ENCODE peak calls at places on chromosomes 5 and 9, in eight cellular contexts. S, C, J, U, Q, I, D and T are unnamed samples.

GRCh38 chr9:34493972-34494535 is 28.7 kb downstream of the ENHO start:
- DNase-seq in S (peak; percentile 68), C (peak; percentile 42), J (no peak), U (peak; percentile 45), Q (peak; percentile 70), I (peak; percentile 19), D (no peak), T (no peak)

GRCh38 chr9:128066713-128067621 is at the start of gene NAIF1:
- DNase-seq in S (peak; percentile 98), C (peak; percentile 100), J (peak; percentile 87), U (peak; percentile 96), Q (peak; percentile 99), I (peak; percentile 99), D (peak; percentile 99), T (peak; percentile 97)

GRCh38 chr9:116323571-116323970 is 170.0 kb downstream of the PAPPA start:
- DNase-seq in S (no peak), C (no peak), J (no peak), U (no peak), Q (no peak), I (no peak), D (no peak), T (no peak)

GRCh38 chr5:104128348-104128747 is 565.8 kb upstream of the NUDT12 start:
- DNase-seq in S (no peak), C (no peak), J (no peak), U (no peak), Q (no peak), I (no peak), D (no peak), T (no peak)

GRCh38 chr5:167652690-167653089 is 638.8 kb upstream of the WWC1 start:
- DNase-seq in S (no peak), C (peak; percentile 74), J (no peak), U (no peak), Q (no peak), I (no peak), D (no peak), T (no peak)

GRCh38 chr9:81666123-81666522 is 23.2 kb downstream of the TLE1 start:
- DNase-seq in S (no peak), C (peak; percentile 53), J (no peak), U (no peak), Q (no peak), I (peak; percentile 89), D (no peak), T (no peak)

GRCh38 chr9:30575691-30576090 is 1808.8 kb upstream of the ACO1 start:
- DNase-seq in S (no peak), C (no peak), J (no peak), U (no peak), Q (peak; percentile 26), I (no peak), D (no peak), T (no peak)

GRCh38 chr9:14868418-14868771 is 41.8 kb downstream of the FREM1 start:
- DNase-seq in S (no peak), C (no peak), J (no peak), U (no peak), Q (no peak), I (no peak), D (no peak), T (no peak)

GRCh38 chr9:108599571-108599970 is 256.2 kb downstream of the ACTL7B start:
- DNase-seq in S (no peak), C (no peak), J (no peak), U (no peak), Q (no peak), I (no peak), D (no peak), T (no peak)

GRCh38 chr5:669111-669841 is 23.9 kb downstream of the TPPP start:
- DNase-seq in S (peak; percentile 46), C (peak; percentile 52), J (peak; percentile 45), U (no peak), Q (peak; percentile 73), I (no peak), D (no peak), T (no peak)

GRCh38 chr5:127963931-127964330 is 119.6 kb upstream of the SLC12A2 start:
- DNase-seq in S (no peak), C (no peak), J (no peak), U (no peak), Q (no peak), I (no peak), D (no peak), T (no peak)

GRCh38 chr5:123790226-123790625 is 278.2 kb downstream of the CSNK1G3 start:
- DNase-seq in S (no peak), C (no peak), J (no peak), U (no peak), Q (no peak), I (no peak), D (no peak), T (no peak)

GRCh38 chr5:55173696-55174101 is 722 bp upstream of the CDC20B start:
- DNase-seq in S (no peak), C (no peak), J (no peak), U (no peak), Q (peak; percentile 27), I (no peak), D (no peak), T (no peak)

GRCh38 chr5:73564018-73564417 is 1.4 kb downstream of the ANKRA2 start:
- DNase-seq in S (no peak), C (no peak), J (no peak), U (no peak), Q (no peak), I (no peak), D (no peak), T (no peak)

GRCh38 chr5:73823508-73823925 is 197.5 kb downstream of the ARHGEF28 start:
- DNase-seq in S (no peak), C (peak; percentile 86), J (no peak), U (no peak), Q (no peak), I (peak; percentile 57), D (no peak), T (no peak)

GRCh38 chr9:133935328-133936040 is 56.6 kb downstream of the VAV2 start:
- DNase-seq in S (peak; percentile 79), C (peak; percentile 93), J (no peak), U (peak; percentile 78), Q (no peak), I (no peak), D (no peak), T (no peak)

GRCh38 chr5:137734962-137735530 is 843 bp downstream of the KLHL3 start:
- DNase-seq in S (peak; percentile 51), C (peak; percentile 58), J (no peak), U (peak; percentile 32), Q (peak; percentile 58), I (peak; percentile 69), D (peak; percentile 11), T (no peak)

GRCh38 chr5:95713960-95714710 is 17.0 kb upstream of the RHOBTB3 start:
- DNase-seq in S (no peak), C (no peak), J (no peak), U (no peak), Q (no peak), I (no peak), D (no peak), T (no peak)

GRCh38 chr9:104494808-104495207 is 9.3 kb upstream of the OR13F1 start:
- DNase-seq in S (no peak), C (no peak), J (no peak), U (no peak), Q (no peak), I (no peak), D (peak; percentile 13), T (no peak)

GRCh38 chr5:151153300-151153699 is 4.3 kb downstream of the ANXA6 start:
- DNase-seq in S (no peak), C (no peak), J (no peak), U (no peak), Q (no peak), I (no peak), D (no peak), T (no peak)
- H3K4me1 ChIP-seq in S (peaks cover 3% of the 10 kb centered on the region), C (peaks cover 40% of the 10 kb centered on the region), J (peaks cover 73% of the 10 kb centered on the region), U (peaks cover 95% of the 10 kb centered on the region), Q (no peaks in the 10 kb centered on the region), I (peaks cover 16% of the 10 kb centered on the region), D (peaks cover 19% of the 10 kb centered on the region), T (peaks cover 95% of the 10 kb centered on the region)

DNA sequence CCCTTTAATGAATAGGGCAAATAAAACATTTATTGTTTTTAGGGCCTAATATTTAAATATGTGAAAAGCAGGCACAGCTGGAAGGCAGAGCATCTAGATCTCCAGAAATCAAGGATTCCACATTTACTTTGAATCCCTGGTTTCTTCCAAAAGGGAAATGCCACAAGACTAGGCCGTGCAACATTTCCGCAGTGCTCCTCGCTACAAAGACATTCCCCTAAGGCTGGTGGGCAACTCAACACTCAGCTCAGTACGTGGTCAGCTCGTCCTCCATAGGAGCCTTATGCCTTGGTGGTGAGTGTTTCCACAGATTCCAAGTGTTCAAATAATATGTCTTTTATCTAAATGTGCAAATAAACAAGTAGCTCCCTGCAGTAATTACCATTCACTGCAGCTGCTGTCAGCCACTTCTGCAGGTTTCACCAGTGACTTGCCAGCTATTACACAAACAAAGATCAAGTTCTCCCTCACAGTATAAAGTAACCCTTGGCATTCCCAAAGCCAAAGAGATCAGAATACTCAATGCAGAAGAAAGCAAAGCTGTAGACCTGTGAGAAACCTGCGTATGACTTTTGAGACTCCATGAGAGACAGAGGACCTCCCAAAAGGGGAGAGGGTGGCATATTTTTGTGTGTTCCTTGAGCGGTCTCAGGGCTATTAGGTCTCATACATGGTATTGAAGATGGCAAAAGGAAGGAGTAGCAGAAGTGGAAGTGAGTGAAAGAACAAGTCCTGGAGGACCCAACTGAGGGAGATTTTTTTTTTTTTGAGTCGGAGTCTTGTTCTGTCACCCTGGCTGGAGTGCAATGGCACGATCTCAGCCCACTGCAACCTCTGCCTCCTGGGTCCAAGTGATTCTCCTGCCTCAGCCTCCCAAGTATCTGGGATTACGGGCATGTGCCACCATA is 38.0 kb upstream of the TENT2 start:
- DNase-seq in S (no peak), C (no peak), J (no peak), U (no peak), Q (no peak), I (no peak), D (no peak), T (no peak)
- H3K4me1 ChIP-seq in S (peaks cover 1% of the 10 kb centered on the region), C (no peaks in the 10 kb centered on the region), J (no peaks in the 10 kb centered on the region), U (no peaks in the 10 kb centered on the region), Q (no peaks in the 10 kb centered on the region), I (no peaks in the 10 kb centered on the region), D (no peaks in the 10 kb centered on the region), T (no peaks in the 10 kb centered on the region)

GRCh38 chr9:137034709-137035506 is 3.0 kb upstream of the FUT7 start:
- DNase-seq in S (peak; percentile 89), C (peak; percentile 69), J (peak; percentile 80), U (peak; percentile 77), Q (peak; percentile 91), I (peak; percentile 68), D (peak; percentile 85), T (peak; percentile 95)
- H3K4me1 ChIP-seq in S (no peaks in the 10 kb centered on the region), C (no peaks in the 10 kb centered on the region), J (peaks cover 38% of the 10 kb centered on the region), U (peaks cover 16% of the 10 kb centered on the region), Q (no peaks in the 10 kb centered on the region), I (peaks cover 17% of the 10 kb centered on the region), D (peaks cover 21% of the 10 kb centered on the region), T (peaks cover 53% of the 10 kb centered on the region)

GRCh38 chr5:6162175-6162574 is 216.2 kb downstream of the MED10 start:
- DNase-seq in S (no peak), C (no peak), J (no peak), U (no peak), Q (no peak), I (no peak), D (no peak), T (no peak)

GRCh38 chr5:6169660-6170059 is 208.7 kb downstream of the MED10 start:
- DNase-seq in S (no peak), C (no peak), J (no peak), U (no peak), Q (no peak), I (no peak), D (no peak), T (no peak)

GRCh38 chr5:6161257-6161656 is 217.1 kb downstream of the MED10 start:
- DNase-seq in S (no peak), C (no peak), J (no peak), U (no peak), Q (no peak), I (no peak), D (no peak), T (no peak)

GRCh38 chr5:6163913-6164312 is 214.4 kb downstream of the MED10 start:
- DNase-seq in S (no peak), C (no peak), J (no peak), U (no peak), Q (no peak), I (no peak), D (no peak), T (no peak)

GRCh38 chr5:6166698-6167394 is 211.5 kb downstream of the MED10 start:
- DNase-seq in S (no peak), C (no peak), J (no peak), U (no peak), Q (no peak), I (peak; percentile 5), D (no peak), T (no peak)
- H3K4me1 ChIP-seq in S (no peaks in the 10 kb centered on the region), C (no peaks in the 10 kb centered on the region), J (no peaks in the 10 kb centered on the region), U (no peaks in the 10 kb centered on the region), Q (no peaks in the 10 kb centered on the region), I (peaks cover 5% of the 10 kb centered on the region), D (no peaks in the 10 kb centered on the region), T (no peaks in the 10 kb centered on the region)